ENCODE peak calls at places on chromosomes 2 and 18, in ten cellular contexts. D, P, V, C, R, I, X, E, S and L are unnamed samples.

GRCh38 chr2:213669657-213670056 is 385.4 kb downstream of the SPAG16 start:
- DNase-seq in S (no peak), I (no peak), R (no peak), V (no peak), X (no peak), E (no peak), C (no peak), D (no peak), P (no peak), L (no peak)

GRCh38 chr2:203021986-203022385 is 7.3 kb downstream of the NBEAL1 start:
- DNase-seq in P (no peak), C (no peak), D (no peak), R (no peak), I (no peak), X (no peak), V (no peak), E (no peak), S (no peak), L (no peak)

GRCh38 chr2:54918647-54919280 is 131.5 kb downstream of the RTN4 start:
- DNase-seq in S (no peak), I (no peak), D (no peak), R (no peak), C (no peak), P (no peak), X (no peak), V (no peak), E (no peak), L (no peak)

GRCh38 chr18:74284501-74285004 is 7.2 kb downstream of the CYB5A start:
- DNase-seq in S (no peak), D (no peak), R (no peak), P (no peak), I (no peak), X (no peak), C (no peak), V (no peak), E (no peak), L (peak; percentile 44)

GRCh38 chr2:45265336-45265735 is 256.1 kb upstream of the SIX2 start:
- DNase-seq in I (no peak), X (no peak), C (no peak), D (no peak), E (no peak), R (no peak), P (no peak), S (no peak), V (no peak), L (no peak)

GRCh38 chr2:109322111-109322510 is 193.1 kb downstream of the SH3RF3 start:
- DNase-seq in C (no peak), P (peak; percentile 80), S (peak; percentile 83), E (no peak), R (peak; percentile 95), D (no peak), I (peak; percentile 81), X (peak; percentile 98), V (peak; percentile 98), L (peak; percentile 100)

GRCh38 chr2:205755923-205756322 is 73.6 kb downstream of the NRP2 start:
- DNase-seq in I (no peak), D (no peak), R (no peak), C (no peak), V (peak; percentile 37), P (peak; percentile 28), S (no peak), X (no peak), E (no peak), L (peak; percentile 65)

GRCh38 chr18:73719611-73720010 is 428.0 kb downstream of the FBXO15 start:
- DNase-seq in I (no peak), C (no peak), V (no peak), S (no peak), R (no peak), X (no peak), D (no peak), P (no peak), E (no peak), L (no peak)

GRCh38 chr2:220670461-220670979 is 901.6 kb downstream of the EPHA4 start:
- DNase-seq in V (no peak), E (no peak), X (no peak), D (no peak), C (no peak), I (no peak), R (no peak), S (no peak), P (no peak), L (no peak)

GRCh38 chr2:190569994-190570755 is 35.7 kb upstream of the NEMP2 start:
- DNase-seq in X (no peak), I (peak; percentile 35), R (no peak), D (no peak), E (no peak), P (no peak), V (no peak), C (no peak), S (no peak), L (no peak)

GRCh38 chr2:190572251-190572650 is 37.7 kb upstream of the NEMP2 start:
- DNase-seq in D (no peak), X (no peak), R (no peak), I (peak; percentile 62), V (no peak), C (no peak), P (no peak), E (no peak), S (no peak), L (no peak)

GRCh38 chr2:190574169-190574568 is 39.6 kb upstream of the NEMP2 start:
- DNase-seq in P (no peak), D (no peak), I (peak; percentile 52), V (peak; percentile 59), C (no peak), R (no peak), X (no peak), S (no peak), E (no peak), L (peak; percentile 50)

GRCh38 chr2:190571666-190572065 is 37.1 kb upstream of the NEMP2 start:
- DNase-seq in S (no peak), E (no peak), V (no peak), D (no peak), X (no peak), R (no peak), C (no peak), I (peak; percentile 64), P (no peak), L (no peak)

GRCh38 chr2:190570871-190571270 is 36.3 kb upstream of the NEMP2 start:
- DNase-seq in X (no peak), S (no peak), E (no peak), D (no peak), V (no peak), C (no peak), P (no peak), R (no peak), I (no peak), L (no peak)
- TF ChIP-seq CTCF in X (no peak), S (no peak), E (no peak), D (no peak), V (no peak), C (no peak), P (no peak), R (no peak), I (no peak), L (no peak)

DNA sequence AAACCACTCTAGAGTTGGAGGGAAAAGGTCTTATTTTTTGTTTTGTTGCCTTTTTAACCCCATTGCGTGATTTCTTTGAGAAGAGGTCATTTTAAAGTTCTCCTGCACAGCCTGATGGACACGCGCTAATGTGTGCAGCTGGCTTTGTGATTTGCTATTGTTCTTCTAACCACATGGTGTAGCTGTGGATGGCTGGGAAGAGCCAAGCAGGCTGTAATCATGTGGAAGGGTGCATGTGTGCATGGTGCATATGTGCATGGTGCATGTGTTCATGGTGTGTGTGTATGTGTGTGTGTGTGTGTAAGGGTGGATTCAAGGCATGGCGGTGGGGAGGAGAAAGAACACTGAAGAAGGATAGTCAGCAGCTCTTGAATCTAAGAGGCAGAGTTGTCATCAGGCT is 62.6 kb downstream of the PLB1 start:
- DNase-seq in V (no peak), S (no peak), X (no peak), I (no peak), C (no peak), P (no peak), R (no peak), D (no peak), E (no peak), L (no peak)
- TF ChIP-seq CTCF in V (no peak), S (no peak), X (no peak), I (no peak), C (no peak), P (no peak), R (no peak), D (no peak), E (no peak), L (no peak)

DNA sequence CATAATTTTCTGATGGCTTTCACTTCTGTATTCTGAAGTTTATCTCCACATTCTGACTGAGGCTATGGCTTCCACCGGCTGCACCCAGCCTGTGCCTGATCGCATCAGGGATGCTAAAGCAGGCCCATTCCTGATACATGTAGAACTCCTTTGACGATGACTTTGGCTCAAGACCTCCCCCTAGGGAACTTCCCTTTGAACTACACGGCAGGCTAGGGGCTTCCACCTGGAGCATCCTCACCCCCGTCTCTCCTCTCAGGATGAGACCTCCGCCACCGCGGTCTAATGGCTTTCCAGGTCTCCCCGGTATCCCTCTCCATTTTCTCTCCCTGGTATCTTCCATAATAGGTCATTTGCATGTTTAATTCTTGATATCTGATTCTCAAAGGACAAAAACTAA is 214.9 kb upstream of the CHST9 start:
- DNase-seq in E (peak; percentile 77), X (no peak), R (no peak), I (no peak), S (no peak), P (no peak), V (no peak), D (peak; percentile 6), C (no peak), L (no peak)
- TF ChIP-seq CTCF in E (peak; percentile 56), X (no peak), R (no peak), I (peak; percentile 23), S (peak; percentile 17), P (no peak), V (no peak), D (peak; percentile 29), C (no peak), L (no peak)

GRCh38 chr2:148201075-148202004 is 180.4 kb downstream of the MBD5 start:
- DNase-seq in R (no peak), X (peak; percentile 25), P (peak; percentile 26), I (peak; percentile 70), S (peak; percentile 52), D (peak; percentile 47), E (peak; percentile 87), V (peak; percentile 31), C (no peak), L (peak; percentile 35)
- TF ChIP-seq CTCF in R (no peak), X (peak; percentile 37), P (peak; percentile 46), I (peak; percentile 58), S (peak; percentile 56), D (peak; percentile 49), E (peak; percentile 60), V (peak; percentile 41), C (peak; percentile 12), L (peak; percentile 50)

GRCh38 chr2:53202063-53202462 is 565.5 kb upstream of the CHAC2 start:
- DNase-seq in D (no peak), V (peak; percentile 84), X (peak; percentile 9), E (no peak), I (peak; percentile 94), R (no peak), S (no peak), P (no peak), C (no peak), L (peak; percentile 73)
- TF ChIP-seq CTCF in D (no peak), V (peak; percentile 62), X (peak; percentile 8), E (no peak), I (peak; percentile 59), R (no peak), S (peak; percentile 82), P (peak; percentile 30), C (no peak), L (peak; percentile 35)

GRCh38 chr2:166181813-166182154 is 54.0 kb upstream of the SCN1A start:
- DNase-seq in E (no peak), P (no peak), V (no peak), X (no peak), D (no peak), S (no peak), C (no peak), R (no peak), I (no peak), L (no peak)
- TF ChIP-seq CTCF in E (no peak), P (no peak), V (no peak), X (no peak), D (no peak), S (peak; percentile 48), C (no peak), R (no peak), I (no peak), L (no peak)